ENCODE peak calls at places on chromosomes 3 and 15, in seven cellular contexts. N is midbrain; G is heart left ventricle; K is T-helper 2 cell; O is CD4-positive, alpha-beta memory T cell; Q is Kasumi-1; W is left cardiac atrium. J is an unnamed sample.

GRCh38 chr3:12307136-12307535 is 18.3 kb downstream of the PPARG start:
- DNase-seq in N (no peak), G (no peak), K (no peak), O (no peak), Q (no peak), W (no peak), J (no peak)

GRCh38 chr3:30282052-30282708 is 324.2 kb upstream of the TGFBR2 start:
- DNase-seq in N (no peak), G (no peak), K (no peak), O (no peak), Q (no peak), W (no peak), J (no peak)

GRCh38 chr15:77387355-77388105 is 32.4 kb downstream of the PEAK1 start:
- DNase-seq in N (no peak), G (no peak), K (no peak), O (no peak), Q (peak), W (no peak), J (no peak)

GRCh38 chr3:13709706-13710105 is 160.8 kb downstream of the FBLN2 start:
- DNase-seq in N (no peak), G (no peak), K (no peak), O (no peak), Q (no peak), W (no peak), J (no peak)

GRCh38 chr3:7713724-7714123 is 787.9 kb upstream of the LMCD1 start:
- DNase-seq in N (no peak), G (no peak), K (no peak), O (no peak), Q (no peak), W (no peak), J (no peak)

GRCh38 chr3:16828815-16829214 is 55.9 kb upstream of the PLCL2 start:
- DNase-seq in N (no peak), G (no peak), K (peak), O (peak), Q (peak), W (no peak), J (no peak)

GRCh38 chr3:148280623-148281242 is 417.0 kb upstream of the AGTR1 start:
- DNase-seq in N (no peak), G (no peak), K (no peak), O (no peak), Q (no peak), W (no peak), J (no peak)

GRCh38 chr15:73914145-73914544 is 12.1 kb upstream of the LOXL1 start:
- DNase-seq in N (no peak), G (no peak), K (no peak), O (no peak), Q (no peak), W (no peak), J (no peak)

GRCh38 chr3:10116928-10117327 is 1.5 kb downstream of the BRK1 start:
- DNase-seq in N (no peak), G (no peak), K (no peak), O (no peak), Q (no peak), W (no peak), J (no peak)

GRCh38 chr15:62099171-62099601 is 32.4 kb downstream of the C2CD4A start:
- DNase-seq in N (no peak), G (no peak), K (no peak), O (no peak), Q (no peak), W (no peak), J (no peak)

GRCh38 chr15:63372018-63372705 is 9.5 kb downstream of the CA12 start:
- DNase-seq in N (no peak), G (no peak), K (no peak), O (no peak), Q (peak), W (peak), J (no peak)

GRCh38 chr3:70854108-70854507 is 541.7 kb upstream of the MDFIC2 start:
- DNase-seq in N (no peak), G (no peak), K (no peak), O (no peak), Q (no peak), W (no peak), J (no peak)

GRCh38 chr3:21216598-21216997 is 534.4 kb downstream of the ZNF385D start:
- DNase-seq in N (no peak), G (no peak), K (no peak), O (no peak), Q (peak), W (no peak), J (no peak)

GRCh38 chr15:27573800-27574485 is 525.2 kb downstream of the OCA2 start:
- DNase-seq in N (no peak), G (no peak), K (no peak), O (no peak), Q (no peak), W (no peak), J (no peak)

GRCh38 chr15:68325721-68326120 is 48.2 kb downstream of the FEM1B start:
- DNase-seq in N (no peak), G (no peak), K (no peak), O (no peak), Q (no peak), W (no peak), J (no peak)

GRCh38 chr3:133444071-133444774 is 44.4 kb downstream of the BFSP2 start:
- DNase-seq in N (no peak), G (no peak), K (no peak), O (no peak), Q (no peak), W (no peak), J (no peak)

GRCh38 chr3:122767690-122768372 is 25.8 kb downstream of the HSPBAP1 start:
- DNase-seq in N (no peak), G (no peak), K (no peak), O (no peak), Q (no peak), W (no peak), J (no peak)

GRCh38 chr3:192331749-192332385 is 395.5 kb downstream of the FGF12 start:
- DNase-seq in N (no peak), G (no peak), K (no peak), O (no peak), Q (no peak), W (no peak), J (no peak)